ENCODE peak calls at places on chromosomes 7 and 10, in nine cellular contexts. W is WERI-Rb-1; A is tibial artery; N is ACHN; X is H54; C is effector memory CD8-positive, alpha-beta T cell; B is NCI-H1092 treated with DMSO at 0.1 percent for 48 hours; D is activated CD4-positive, alpha-beta T cell treated with anti-CD3 and anti-CD28 coated beads, Interleukin-2, amount 10 ng/mL, durations not matched to agents 7 days and 5 days; P is activated CD4-positive, CD25-positive, alpha-beta regulatory T cell. L is an unnamed sample.

GRCh38 chr7:105759670-105760548 is 116.5 kb downstream of the ATXN7L1 start:
- DNase-seq in W (peak; percentile 53), A (no peak), N (peak; percentile 81), X (no peak), C (no peak), B (peak; percentile 73), D (peak; percentile 19), P (no peak), L (peak; percentile 58)

GRCh38 chr7:66150471-66150870 is 35.8 kb downstream of the CRCP start:
- DNase-seq in W (no peak), A (peak; percentile 79), N (no peak), X (no peak), C (no peak), B (no peak), D (no peak), P (no peak), L (peak; percentile 45)

GRCh38 chr10:130167193-130167592 is 31.0 kb downstream of the GLRX3 start:
- DNase-seq in W (no peak), A (no peak), N (no peak), X (no peak), C (no peak), B (no peak), D (no peak), P (no peak), L (no peak)

GRCh38 chr10:60893231-60893630 is 50.8 kb downstream of the RHOBTB1 start:
- DNase-seq in W (no peak), A (no peak), N (no peak), X (no peak), C (no peak), B (no peak), D (no peak), P (no peak), L (no peak)

GRCh38 chr10:105800626-105801025 is 1159.5 kb downstream of the SORCS3 start:
- DNase-seq in W (peak; percentile 21), A (no peak), N (no peak), X (no peak), C (no peak), B (no peak), D (no peak), P (no peak), L (peak; percentile 51)

GRCh38 chr7:122676466-122676865 is 22.5 kb downstream of the RNF133 start:
- DNase-seq in W (no peak), A (no peak), N (no peak), X (no peak), C (no peak), B (peak; percentile 88), D (no peak), P (no peak), L (peak; percentile 77)

GRCh38 chr7:44185729-44186128 is 3.5 kb downstream of the GCK start:
- DNase-seq in W (no peak), A (no peak), N (no peak), X (no peak), C (no peak), B (no peak), D (no peak), P (no peak), L (no peak)

GRCh38 chr10:93437946-93438795 is 44.0 kb downstream of the MYOF start:
- DNase-seq in W (no peak), A (no peak), N (peak; percentile 41), X (no peak), C (no peak), B (no peak), D (no peak), P (no peak), L (peak; percentile 32)

GRCh38 chr10:117609095-117609821 is 66.7 kb downstream of the EMX2 start:
- DNase-seq in W (no peak), A (peak; percentile 74), N (no peak), X (peak; percentile 29), C (no peak), B (no peak), D (no peak), P (no peak), L (peak; percentile 65)

GRCh38 chr7:116145245-116145852 is 65.0 kb upstream of the TES start:
- DNase-seq in W (no peak), A (no peak), N (no peak), X (no peak), C (no peak), B (no peak), D (peak; percentile 37), P (no peak), L (peak; percentile 31)

GRCh38 chr7:112452102-112452888 is 2.0 kb downstream of the IFRD1 start:
- DNase-seq in W (no peak), A (peak; percentile 92), N (peak; percentile 62), X (no peak), C (no peak), B (no peak), D (no peak), P (no peak), L (peak; percentile 52)

GRCh38 chr7:101558742-101559325 is 70.3 kb downstream of the MYL10 start:
- DNase-seq in W (peak; percentile 30), A (peak; percentile 44), N (peak; percentile 20), X (no peak), C (no peak), B (no peak), D (no peak), P (no peak), L (no peak)

GRCh38 chr7:105649727-105650381 is 68.6 kb upstream of the EFCAB10 start:
- DNase-seq in W (no peak), A (no peak), N (no peak), X (peak; percentile 62), C (no peak), B (no peak), D (no peak), P (no peak), L (no peak)

L was measured in HT1080.